ENCODE peak calls at places on chromosome 1, in nine cellular contexts. R, C, Z, W, L, D, U, A and J are unnamed samples.

GRCh38 chr1:12143631-12144155 is 23.1 kb upstream of the TNFRSF1B start:
- DNase-seq in R (peak; percentile 94), U (peak; percentile 75), A (peak; percentile 33), C (peak; percentile 71), Z (peak; percentile 52), L (peak; percentile 40), W (peak; percentile 70), D (peak; percentile 98), J (peak; percentile 79)

GRCh38 chr1:205421728-205422127 is at the start of gene LEMD1:
- DNase-seq in D (no peak), U (no peak), Z (no peak), A (no peak), C (no peak), R (no peak), W (no peak), L (no peak), J (no peak)

GRCh38 chr1:234689236-234689635 is 79.3 kb upstream of the IRF2BP2 start:
- DNase-seq in U (no peak), L (no peak), W (no peak), D (no peak), C (no peak), R (no peak), A (no peak), Z (no peak), J (no peak)

GRCh38 chr1:211596418-211597181 is 17.6 kb upstream of the SLC30A1 start:
- DNase-seq in Z (no peak), L (no peak), C (no peak), W (no peak), R (no peak), A (no peak), U (no peak), D (no peak), J (no peak)

GRCh38 chr1:94527447-94528031 is 14.0 kb downstream of the F3 start:
- DNase-seq in W (no peak), Z (peak; percentile 43), D (peak; percentile 62), A (no peak), C (no peak), L (peak; percentile 19), R (no peak), U (no peak), J (no peak)

GRCh38 chr1:92721886-92722285 is 63.0 kb downstream of the EVI5 start:
- DNase-seq in W (no peak), Z (no peak), D (no peak), A (no peak), C (no peak), L (no peak), U (no peak), R (no peak), J (no peak)

GRCh38 chr1:197915797-197916686 is 1.1 kb upstream of the LHX9 start:
- DNase-seq in U (peak; percentile 66), C (no peak), Z (peak; percentile 68), R (no peak), A (no peak), D (peak; percentile 61), W (no peak), L (peak; percentile 47), J (peak; percentile 85)

GRCh38 chr1:57163332-57163731 is 197.5 kb upstream of the C8B start:
- DNase-seq in R (no peak), C (no peak), A (no peak), D (no peak), U (no peak), Z (no peak), L (no peak), W (no peak), J (no peak)

GRCh38 chr1:10779201-10779600 is 17.2 kb downstream of the CASZ1 start:
- DNase-seq in D (no peak), U (no peak), Z (peak; percentile 55), L (no peak), A (peak; percentile 79), W (no peak), C (peak; percentile 86), R (no peak), J (no peak)

GRCh38 chr1:234911787-234912186 is 216.8 kb downstream of the TOMM20 start:
- DNase-seq in D (no peak), A (no peak), L (no peak), C (no peak), W (no peak), R (peak; percentile 64), U (peak; percentile 23), Z (no peak), J (no peak)

GRCh38 chr1:50774759-50775351 is 185.2 kb downstream of the FAF1 start:
- DNase-seq in D (peak; percentile 74), R (no peak), A (peak; percentile 21), W (no peak), U (peak; percentile 20), L (peak; percentile 52), Z (peak; percentile 21), C (no peak), J (no peak)

GRCh38 chr1:27393641-27394281 is 1.3 kb downstream of the GPR3 start:
- DNase-seq in R (no peak), D (no peak), A (no peak), Z (no peak), C (no peak), U (no peak), L (no peak), W (no peak), J (no peak)
- TF ChIP-seq CTCF in R (no peak), D (no peak), A (no peak), Z (no peak), C (no peak), U (no peak), L (no peak), W (no peak), J (no peak)

GRCh38 chr1:227661495-227661894 is 73.6 kb downstream of the JMJD4 start:
- DNase-seq in A (no peak), Z (no peak), W (no peak), R (no peak), U (no peak), L (no peak), C (no peak), D (no peak), J (no peak)
- H3K9me3 ChIP-seq in A (no peaks in the 10 kb centered on the region), Z (peaks cover 80% of the 10 kb centered on the region), W (peaks cover 100% of the 10 kb centered on the region), R (peaks cover 88% of the 10 kb centered on the region), U (peaks cover 43% of the 10 kb centered on the region), L (peaks cover 25% of the 10 kb centered on the region), C (peaks cover 100% of the 10 kb centered on the region), D (peaks cover 62% of the 10 kb centered on the region), J (peaks cover 19% of the 10 kb centered on the region)

DNA sequence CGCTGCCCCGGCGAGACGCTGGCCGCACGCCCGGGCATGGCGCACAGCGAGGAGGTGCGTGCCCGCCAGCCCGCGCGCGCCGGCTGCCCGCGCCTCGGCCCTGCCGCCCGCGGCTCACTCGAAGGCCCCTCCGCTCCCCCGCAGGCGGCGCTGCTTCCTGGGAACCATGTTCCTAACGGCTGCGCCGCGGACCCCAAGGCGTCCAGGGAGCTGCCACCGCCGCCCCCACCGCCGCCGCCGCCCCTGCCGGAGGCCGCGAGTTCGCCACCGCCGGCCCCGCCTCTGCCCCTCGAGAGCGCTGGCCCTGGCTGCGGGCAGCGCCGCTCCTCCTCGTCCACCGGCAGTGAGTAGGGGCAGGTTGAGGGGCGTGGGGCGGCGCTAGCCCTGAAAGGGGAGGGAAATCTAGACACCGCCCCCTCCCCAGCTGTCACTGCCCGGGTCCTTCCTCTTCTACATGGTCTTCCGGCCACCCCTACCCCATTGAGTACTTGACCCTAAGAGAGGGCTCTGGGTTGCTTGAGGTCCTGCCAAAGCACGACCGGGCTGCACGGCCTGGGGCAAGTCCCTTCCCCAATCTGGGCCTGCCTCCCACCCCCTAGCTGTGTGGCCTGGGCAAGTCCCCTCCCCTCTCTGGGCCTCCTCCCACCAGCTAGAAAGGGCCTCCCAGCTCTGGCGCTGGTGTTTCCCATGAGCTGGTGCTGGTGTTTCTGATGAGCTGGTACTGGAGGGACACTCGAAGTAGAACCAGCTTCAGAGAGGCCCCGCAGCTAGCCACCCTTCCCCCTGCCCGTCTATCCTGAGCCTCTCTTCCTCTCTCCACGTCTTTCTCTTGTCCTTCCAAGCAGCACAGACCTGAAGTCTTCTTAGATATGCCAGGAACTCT is 17.0 kb downstream of the TNFRSF25 start:
- DNase-seq in W (no peak), L (peak; percentile 75), R (no peak), U (peak; percentile 72), Z (peak; percentile 42), A (no peak), D (no peak), C (peak; percentile 50), J (no peak)
- TF ChIP-seq POLR2A in W (no peak), L (no peak), R (no peak), U (no peak), Z (no peak), A (no peak), D (no peak), C (no peak), J (no peak)

GRCh38 chr1:213179784-213180183 is 128.7 kb downstream of the RPS6KC1 start:
- DNase-seq in R (no peak), D (no peak), Z (no peak), A (no peak), W (no peak), L (no peak), C (no peak), U (no peak), J (no peak)
- TF ChIP-seq CTCF in R (no peak), D (no peak), Z (no peak), A (no peak), W (no peak), L (no peak), C (no peak), U (no peak), J (no peak)

GRCh38 chr1:3117879-3118278 is 48.9 kb downstream of the PRDM16 start:
- DNase-seq in Z (no peak), A (no peak), D (no peak), R (no peak), C (no peak), U (no peak), L (no peak), W (no peak), J (no peak)
- H3K9me3 ChIP-seq in Z (no peaks in the 10 kb centered on the region), A (no peaks in the 10 kb centered on the region), D (peaks cover 57% of the 10 kb centered on the region), R (no peaks in the 10 kb centered on the region), C (no peaks in the 10 kb centered on the region), U (no peaks in the 10 kb centered on the region), L (no peaks in the 10 kb centered on the region), W (no peaks in the 10 kb centered on the region), J (no peaks in the 10 kb centered on the region)

GRCh38 chr1:222713091-222714012 is 988 bp downstream of the BROX start:
- DNase-seq in A (peak; percentile 95), U (peak; percentile 94), W (peak; percentile 91), Z (peak; percentile 94), R (peak; percentile 97), L (peak; percentile 85), D (peak; percentile 93), C (peak; percentile 93), J (peak; percentile 95)
- TF ChIP-seq POLR2A in A (peak; percentile 57), U (peak; percentile 1), W (peak; percentile 31), Z (peak; percentile 67), R (no peak), L (peak; percentile 86), D (peak; percentile 48), C (no peak), J (peak; percentile 26)